ENCODE peak calls at places on chromosomes 3 and 15, in seven cellular contexts. One of them, this sample, is unnamed. For H3K9me2, the result is how much of the 10 kb centered on the place peaks cover.

GRCh38 chr15:60079210-60079609 is 75.1 kb downstream of the FOXB1 start:
- DNase-seq in PC-3: peak
- DNase-seq in HCT116: no peak
- DNase-seq in MM.1S: no peak
- DNase-seq in hepatocyte: no peak
- DNase-seq in PC-9: no peak
- DNase-seq in SK-N-SH: no peak
- DNase-seq in this sample: no peak

GRCh38 chr3:185318136-185318535 is 44.8 kb upstream of the MAP3K13 start:
- DNase-seq in PC-3: peak
- DNase-seq in HCT116: no peak
- DNase-seq in MM.1S: no peak
- DNase-seq in hepatocyte: no peak
- DNase-seq in PC-9: peak
- DNase-seq in SK-N-SH: no peak
- DNase-seq in this sample: no peak

GRCh38 chr15:99324082-99324620 is 72.9 kb downstream of the LRRC28 start:
- DNase-seq in PC-3: peak
- DNase-seq in HCT116: peak
- DNase-seq in MM.1S: peak
- DNase-seq in hepatocyte: no peak
- DNase-seq in PC-9: peak
- DNase-seq in SK-N-SH: no peak
- DNase-seq in this sample: no peak

GRCh38 chr3:114221165-114221880 is 16.1 kb downstream of the ZNF80 start:
- DNase-seq in PC-3: no peak
- DNase-seq in HCT116: no peak
- DNase-seq in MM.1S: no peak
- DNase-seq in hepatocyte: no peak
- DNase-seq in PC-9: no peak
- DNase-seq in SK-N-SH: no peak
- DNase-seq in this sample: no peak

GRCh38 chr15:48456126-48456525 is 124.9 kb downstream of the DUT start:
- DNase-seq in PC-3: no peak
- DNase-seq in HCT116: no peak
- DNase-seq in MM.1S: no peak
- DNase-seq in hepatocyte: no peak
- DNase-seq in PC-9: no peak
- DNase-seq in SK-N-SH: no peak
- DNase-seq in this sample: no peak

GRCh38 chr15:92643849-92644815 is 11.4 kb downstream of the FAM174B start:
- DNase-seq in PC-3: peak
- DNase-seq in HCT116: no peak
- DNase-seq in MM.1S: no peak
- DNase-seq in hepatocyte: no peak
- DNase-seq in PC-9: peak
- DNase-seq in SK-N-SH: no peak
- DNase-seq in this sample: no peak

GRCh38 chr3:192915306-192915705 is 2.4 kb downstream of the MB21D2 start:
- DNase-seq in PC-3: peak
- DNase-seq in HCT116: no peak
- DNase-seq in MM.1S: peak
- DNase-seq in hepatocyte: peak
- DNase-seq in PC-9: peak
- DNase-seq in SK-N-SH: peak
- DNase-seq in this sample: peak

GRCh38 chr15:68775671-68776476 is 44.8 kb downstream of the ANP32A start:
- DNase-seq in PC-3: no peak
- DNase-seq in HCT116: no peak
- DNase-seq in MM.1S: no peak
- DNase-seq in hepatocyte: no peak
- DNase-seq in PC-9: no peak
- DNase-seq in SK-N-SH: no peak
- DNase-seq in this sample: no peak

GRCh38 chr3:14318638-14319037 is 83.8 kb upstream of the SLC6A6 start:
- DNase-seq in PC-3: no peak
- DNase-seq in HCT116: no peak
- DNase-seq in MM.1S: no peak
- DNase-seq in hepatocyte: no peak
- DNase-seq in PC-9: no peak
- DNase-seq in SK-N-SH: no peak
- DNase-seq in this sample: no peak

GRCh38 chr3:197555281-197556261 is at the start of gene BDH1:
- DNase-seq in PC-3: peak
- DNase-seq in HCT116: no peak
- DNase-seq in MM.1S: peak
- DNase-seq in hepatocyte: peak
- DNase-seq in PC-9: peak
- DNase-seq in SK-N-SH: peak
- DNase-seq in this sample: peak

GRCh38 chr3:7957024-7957423 is 544.6 kb upstream of the LMCD1 start:
- DNase-seq in PC-3: no peak
- DNase-seq in HCT116: no peak
- DNase-seq in MM.1S: no peak
- DNase-seq in hepatocyte: no peak
- DNase-seq in PC-9: no peak
- DNase-seq in SK-N-SH: no peak
- DNase-seq in this sample: no peak

GRCh38 chr3:123751478-123751877 is 132.7 kb downstream of the MYLK start:
- DNase-seq in PC-3: no peak
- DNase-seq in HCT116: no peak
- DNase-seq in MM.1S: no peak
- DNase-seq in hepatocyte: no peak
- DNase-seq in PC-9: no peak
- DNase-seq in SK-N-SH: no peak
- DNase-seq in this sample: no peak

GRCh38 chr3:100401674-100402036 is 316 bp downstream of the LNP1 start:
- DNase-seq in PC-3: peak
- DNase-seq in HCT116: no peak
- DNase-seq in MM.1S: peak
- DNase-seq in hepatocyte: peak
- DNase-seq in PC-9: no peak
- DNase-seq in SK-N-SH: peak
- DNase-seq in this sample: peak

GRCh38 chr3:46334911-46335478 is 18.9 kb upstream of the CCR2 start:
- DNase-seq in PC-3: peak
- DNase-seq in HCT116: no peak
- DNase-seq in MM.1S: peak
- DNase-seq in hepatocyte: peak
- DNase-seq in PC-9: peak
- DNase-seq in SK-N-SH: no peak
- DNase-seq in this sample: no peak

GRCh38 chr15:91967935-91968605 is 114.6 kb downstream of the SLCO3A1 start:
- DNase-seq in PC-3: no peak
- DNase-seq in HCT116: no peak
- DNase-seq in MM.1S: no peak
- DNase-seq in hepatocyte: no peak
- DNase-seq in PC-9: no peak
- DNase-seq in SK-N-SH: no peak
- DNase-seq in this sample: no peak

GRCh38 chr15:101463265-101463664 is 26.2 kb downstream of the PCSK6 start:
- DNase-seq in PC-3: no peak
- DNase-seq in HCT116: no peak
- DNase-seq in MM.1S: no peak
- DNase-seq in hepatocyte: no peak
- DNase-seq in PC-9: peak
- DNase-seq in SK-N-SH: no peak
- DNase-seq in this sample: no peak

GRCh38 chr15:90869140-90869541 is 753 bp downstream of the FURIN start:
- DNase-seq in PC-3: no peak
- DNase-seq in HCT116: no peak
- DNase-seq in MM.1S: no peak
- DNase-seq in hepatocyte: no peak
- DNase-seq in PC-9: no peak
- DNase-seq in SK-N-SH: no peak
- DNase-seq in this sample: no peak

GRCh38 chr3:61371123-61371522 is 119.9 kb upstream of the FHIT start:
- DNase-seq in PC-3: peak
- DNase-seq in HCT116: peak
- DNase-seq in MM.1S: peak
- DNase-seq in hepatocyte: peak
- DNase-seq in PC-9: no peak
- DNase-seq in SK-N-SH: peak
- DNase-seq in this sample: peak

GRCh38 chr3:19216669-19217337 is 68.5 kb downstream of the KCNH8 start:
- DNase-seq in PC-3: no peak
- DNase-seq in HCT116: no peak
- DNase-seq in MM.1S: no peak
- DNase-seq in hepatocyte: no peak
- DNase-seq in PC-9: no peak
- DNase-seq in SK-N-SH: no peak
- DNase-seq in this sample: no peak

GRCh38 chr15:92949604-92950249 is 49.6 kb downstream of the CHD2 start:
- DNase-seq in PC-3: peak
- DNase-seq in HCT116: no peak
- DNase-seq in MM.1S: no peak
- DNase-seq in hepatocyte: peak
- DNase-seq in PC-9: no peak
- DNase-seq in SK-N-SH: no peak
- DNase-seq in this sample: peak

DNA sequence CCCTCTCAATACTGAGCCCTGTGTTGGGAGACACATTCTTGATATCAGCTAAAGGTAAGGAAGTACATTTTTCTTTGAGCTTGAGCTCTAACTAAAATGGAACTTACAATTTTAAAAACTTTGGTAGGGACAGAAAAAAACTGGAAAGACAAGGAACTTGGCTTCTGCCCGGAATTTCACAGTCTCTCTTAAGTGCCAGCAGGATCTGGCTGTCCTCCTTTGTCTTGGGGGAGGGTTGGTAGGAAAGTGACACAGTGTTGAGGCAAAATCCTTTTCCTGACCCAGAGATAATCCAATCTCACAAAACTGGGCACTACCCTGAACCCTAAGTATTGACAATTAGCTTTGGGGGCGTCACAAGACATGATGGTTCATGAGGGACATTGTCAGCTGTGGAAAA is 45.3 kb downstream of the ZPLD1 start:
- DNase-seq in PC-3: no peak
- DNase-seq in HCT116: no peak
- DNase-seq in MM.1S: no peak
- DNase-seq in hepatocyte: no peak
- DNase-seq in PC-9: no peak
- DNase-seq in SK-N-SH: no peak
- DNase-seq in this sample: no peak
- H3K9me2 ChIP-seq in PC-3: under half
- H3K9me2 ChIP-seq in HCT116: under half
- H3K9me2 ChIP-seq in MM.1S: under half
- H3K9me2 ChIP-seq in hepatocyte: under half
- H3K9me2 ChIP-seq in PC-9: under half
- H3K9me2 ChIP-seq in SK-N-SH: under half
- H3K9me2 ChIP-seq in this sample: under half

DNA sequence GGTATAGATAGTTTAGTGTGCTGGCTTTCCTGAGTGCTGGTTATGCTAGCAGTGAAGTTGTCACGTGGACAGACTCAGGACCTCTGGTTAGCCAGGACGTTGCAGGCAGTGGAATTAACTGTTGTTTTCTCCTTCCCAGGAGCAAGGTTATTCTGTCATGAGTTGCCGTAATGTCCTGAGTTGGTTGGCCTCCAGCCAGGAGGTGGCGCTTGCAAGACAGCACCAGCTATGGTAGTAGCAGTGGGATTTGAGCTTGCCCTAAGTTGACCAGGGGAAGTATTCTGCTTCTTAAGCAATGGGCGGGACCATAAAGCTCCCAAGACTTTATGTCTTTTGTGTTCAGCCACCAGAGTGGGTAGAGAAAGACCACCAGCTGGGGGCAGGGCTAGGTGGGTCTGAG is 240.7 kb upstream of the DNAJC19 start:
- DNase-seq in PC-3: no peak
- DNase-seq in HCT116: no peak
- DNase-seq in MM.1S: no peak
- DNase-seq in hepatocyte: no peak
- DNase-seq in PC-9: no peak
- DNase-seq in SK-N-SH: no peak
- DNase-seq in this sample: peak
- TF ChIP-seq CTCF in PC-3: no peak
- TF ChIP-seq CTCF in HCT116: no peak
- TF ChIP-seq CTCF in MM.1S: no peak
- TF ChIP-seq CTCF in hepatocyte: no peak
- TF ChIP-seq CTCF in PC-9: no peak
- TF ChIP-seq CTCF in SK-N-SH: no peak
- TF ChIP-seq CTCF in this sample: peak

DNA sequence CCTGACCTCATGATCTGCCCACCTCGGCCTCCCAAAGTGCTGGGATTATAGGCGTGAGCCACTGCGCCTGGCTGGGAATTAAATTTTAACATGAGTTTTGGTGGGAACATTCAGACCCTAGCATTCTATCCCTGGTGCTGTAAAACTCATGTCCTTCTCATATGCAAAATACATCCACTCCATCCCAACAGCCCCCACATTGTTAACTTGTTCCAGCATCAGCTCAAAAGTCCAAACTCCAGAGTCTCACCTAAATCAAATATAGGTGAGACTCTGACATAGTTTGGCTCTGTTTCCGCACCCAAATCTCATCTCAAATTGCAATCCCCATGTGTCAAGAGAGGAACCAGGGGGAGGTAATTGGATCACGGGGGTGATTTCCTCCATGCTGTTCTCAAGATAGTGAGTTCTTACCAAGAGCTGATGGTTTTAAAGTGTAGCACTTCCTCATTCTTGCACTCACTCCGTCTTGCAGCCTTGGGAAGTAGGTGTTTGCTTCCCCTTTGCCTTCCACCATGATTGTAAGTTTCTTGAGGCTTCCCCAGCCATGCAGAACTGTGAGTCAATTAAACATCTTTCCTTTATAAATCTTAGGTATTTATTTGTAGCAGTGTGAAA is 96.2 kb upstream of the PLCL2 start:
- DNase-seq in PC-3: no peak
- DNase-seq in HCT116: no peak
- DNase-seq in MM.1S: no peak
- DNase-seq in hepatocyte: no peak
- DNase-seq in PC-9: no peak
- DNase-seq in SK-N-SH: no peak
- DNase-seq in this sample: no peak
- H3K9me2 ChIP-seq in PC-3: under half
- H3K9me2 ChIP-seq in HCT116: under half
- H3K9me2 ChIP-seq in MM.1S: under half
- H3K9me2 ChIP-seq in hepatocyte: under half
- H3K9me2 ChIP-seq in PC-9: under half
- H3K9me2 ChIP-seq in SK-N-SH: under half
- H3K9me2 ChIP-seq in this sample: under half

DNA sequence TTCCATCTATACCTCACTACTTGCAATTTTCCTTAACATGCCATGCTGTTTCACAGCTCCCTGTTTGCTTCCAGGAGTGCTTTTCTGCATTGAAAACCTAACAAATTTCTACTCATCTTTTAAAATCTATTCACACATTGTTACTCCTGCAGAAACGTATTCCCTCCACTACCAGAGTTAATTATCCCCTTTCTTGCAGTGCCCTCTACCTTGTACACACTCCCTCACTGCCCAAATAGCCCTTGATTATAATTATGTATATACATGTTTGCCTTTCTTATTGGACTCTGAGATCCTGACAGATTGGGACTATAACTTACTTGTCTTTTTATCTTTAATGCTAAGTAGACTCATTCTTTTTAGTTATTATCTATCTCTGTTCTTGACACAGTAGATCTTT is 325.0 kb downstream of the OXSM start:
- DNase-seq in PC-3: no peak
- DNase-seq in HCT116: no peak
- DNase-seq in MM.1S: no peak
- DNase-seq in hepatocyte: no peak
- DNase-seq in PC-9: no peak
- DNase-seq in SK-N-SH: no peak
- DNase-seq in this sample: no peak
- TF ChIP-seq CTCF in PC-3: no peak
- TF ChIP-seq CTCF in HCT116: no peak
- TF ChIP-seq CTCF in MM.1S: no peak
- TF ChIP-seq CTCF in hepatocyte: no peak
- TF ChIP-seq CTCF in PC-9: no peak
- TF ChIP-seq CTCF in SK-N-SH: no peak
- TF ChIP-seq CTCF in this sample: no peak